ENCODE peak calls at places on chromosomes 5 and 9, in six cellular contexts. U, N, A, T, S and P are unnamed samples.

GRCh38 chr9:105842023-105842644 is 147.8 kb downstream of the TMEM38B start:
- DNase-seq in S (no peak), T (no peak), A (peak; percentile 13), N (no peak), U (peak; percentile 47), P (peak; percentile 53)

GRCh38 chr5:38742821-38743220 is 103.0 kb upstream of the OSMR start:
- DNase-seq in N (no peak), T (no peak), A (no peak), U (no peak), S (no peak), P (peak; percentile 37)

GRCh38 chr9:129506892-129507291 is 114.0 kb downstream of the C9orf50 start:
- DNase-seq in U (peak; percentile 48), T (peak; percentile 33), N (no peak), A (no peak), S (peak; percentile 77), P (no peak)

GRCh38 chr9:93254061-93254481 is 70.1 kb downstream of the WNK2 start:
- DNase-seq in T (peak; percentile 52), U (no peak), S (peak; percentile 1), N (no peak), A (no peak), P (no peak)

GRCh38 chr9:126707083-126707482 is 93.4 kb downstream of the LMX1B start:
- DNase-seq in U (no peak), N (peak; percentile 2), S (no peak), A (no peak), T (no peak), P (no peak)

GRCh38 chr5:178186417-178186816 is 754 bp downstream of the GMCL2 start:
- DNase-seq in S (no peak), T (no peak), N (no peak), A (no peak), U (peak; percentile 60), P (no peak)

GRCh38 chr5:151671979-151672378 is 14.7 kb downstream of the SPARC start:
- DNase-seq in U (peak; percentile 63), S (peak; percentile 49), A (peak; percentile 32), N (no peak), T (no peak), P (no peak)

GRCh38 chr5:62621280-62621679 is 42.7 kb downstream of the LRRC70 start:
- DNase-seq in T (no peak), U (no peak), A (no peak), N (no peak), S (no peak), P (no peak)

GRCh38 chr5:82523633-82524032 is 245.5 kb upstream of the RPS23 start:
- DNase-seq in N (no peak), U (no peak), A (no peak), T (no peak), S (no peak), P (peak; percentile 29)

GRCh38 chr5:174020928-174021304 is 24.6 kb upstream of the NSG2 start:
- DNase-seq in U (no peak), N (no peak), A (no peak), S (no peak), T (no peak), P (no peak)

GRCh38 chr5:83590966-83591365 is 119.4 kb downstream of the VCAN start:
- DNase-seq in U (no peak), A (no peak), S (no peak), N (no peak), T (no peak), P (no peak)

GRCh38 chr9:124284940-124285441 is 27.2 kb downstream of the NEK6 start:
- DNase-seq in A (no peak), T (no peak), N (no peak), S (no peak), U (peak; percentile 50), P (no peak)

GRCh38 chr9:90300901-90301688 is 341.5 kb downstream of the DIRAS2 start:
- DNase-seq in N (no peak), U (peak; percentile 91), A (peak; percentile 63), T (peak; percentile 59), S (peak; percentile 11), P (no peak)

GRCh38 chr9:89362647-89363310 is 44.5 kb downstream of the SECISBP2 start:
- DNase-seq in S (no peak), U (no peak), N (no peak), T (no peak), A (no peak), P (no peak)

GRCh38 chr5:149636861-149637246 is 55.6 kb downstream of the ARHGEF37 start:
- DNase-seq in N (peak; percentile 70), T (peak; percentile 92), A (no peak), S (peak; percentile 82), U (peak; percentile 62), P (no peak)

GRCh38 chr9:36659500-36659899 is 86.8 kb downstream of the MELK start:
- DNase-seq in N (no peak), S (no peak), U (no peak), A (no peak), T (no peak), P (no peak)

GRCh38 chr9:30103647-30104394 is 2280.6 kb upstream of the ACO1 start:
- DNase-seq in S (no peak), A (no peak), T (no peak), N (no peak), U (no peak), P (no peak)

GRCh38 chr9:112180387-112180881 is 5.3 kb upstream of the SUSD1 start:
- DNase-seq in A (no peak), S (peak; percentile 56), T (no peak), N (no peak), U (no peak), P (no peak)

GRCh38 chr5:1523480-1523792 is 324 bp downstream of the LPCAT1 start:
- DNase-seq in S (peak; percentile 23), U (no peak), N (no peak), T (no peak), A (peak; percentile 18), P (no peak)

GRCh38 chr5:53362521-53362941 is 117.9 kb upstream of the FST start:
- DNase-seq in S (peak; percentile 62), U (peak; percentile 97), A (no peak), N (no peak), T (no peak), P (no peak)

GRCh38 chr9:35415769-35416427 is 74.0 kb upstream of the RUSC2 start:
- DNase-seq in T (no peak), N (no peak), S (no peak), U (no peak), A (no peak), P (no peak)

GRCh38 chr5:13976867-13977479 is 32.5 kb upstream of the DNAH5 start:
- DNase-seq in A (no peak), N (no peak), T (no peak), S (no peak), U (peak; percentile 70), P (no peak)
- TF ChIP-seq CTCF in A (peak; percentile 21), N (peak; percentile 33), T (peak; percentile 15), S (peak; percentile 24), U (peak; percentile 63), P (peak; percentile 40)

GRCh38 chr5:179804599-179804947 is 2.1 kb downstream of the MGAT4B start:
- DNase-seq in A (no peak), U (no peak), N (no peak), S (no peak), T (peak; percentile 50), P (no peak)

GRCh38 chr5:179805529-179806249 is 977 bp downstream of the MGAT4B start:
- DNase-seq in N (no peak), U (no peak), T (no peak), S (peak; percentile 49), A (no peak), P (no peak)

GRCh38 chr5:179806250-179807045 is at the start of gene MGAT4B:
- DNase-seq in N (peak; percentile 71), A (peak; percentile 87), T (peak; percentile 89), S (peak; percentile 75), U (peak; percentile 70), P (no peak)

GRCh38 chr5:179803651-179804598 is 2.7 kb downstream of the MGAT4B start:
- DNase-seq in S (peak; percentile 24), A (no peak), T (peak; percentile 52), N (no peak), U (peak; percentile 41), P (no peak)

DNA sequence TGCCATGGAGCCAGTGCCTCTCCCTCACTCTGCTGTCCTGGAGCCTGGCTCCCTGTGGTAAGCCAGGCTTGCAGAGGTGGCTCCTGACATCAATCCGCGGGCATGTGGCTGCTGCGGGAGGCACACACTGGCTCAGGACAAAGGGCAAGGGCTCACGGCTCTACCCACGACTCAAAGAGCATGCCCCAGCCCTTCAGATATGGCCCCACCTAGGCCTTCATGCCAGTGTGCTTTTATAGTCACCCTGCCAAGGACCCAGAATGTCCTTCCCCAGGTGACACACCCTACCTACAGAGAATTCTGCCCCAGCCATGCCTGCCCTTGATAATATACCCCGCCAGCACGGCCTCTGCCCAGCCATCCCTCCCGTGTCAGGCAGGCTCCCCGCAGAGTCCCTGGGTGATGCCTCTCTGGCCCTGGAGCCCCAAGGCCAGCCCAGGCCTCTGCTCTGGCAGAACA is 1.6 kb downstream of the MGAT4B start:
- DNase-seq in A (peak; percentile 87), T (no peak), U (no peak), S (peak; percentile 70), N (no peak), P (no peak)
- TF ChIP-seq POLR2A in A (peak; percentile 89), T (no peak), U (no peak), S (no peak), N (no peak), P (no peak)

GRCh38 chr5:159097461-159098284 is 2.0 kb downstream of the EBF1 start:
- DNase-seq in S (no peak), N (no peak), T (peak; percentile 67), U (peak; percentile 25), A (no peak), P (no peak)

GRCh38 chr5:159098285-159099048 is 1.2 kb downstream of the EBF1 start:
- DNase-seq in U (no peak), N (no peak), A (no peak), T (no peak), S (no peak), P (no peak)

GRCh38 chr5:159100022-159100927 is 559 bp upstream of the EBF1 start:
- DNase-seq in U (peak; percentile 88), S (peak; percentile 92), T (peak; percentile 95), A (peak; percentile 80), N (peak; percentile 51), P (peak; percentile 98)

GRCh38 chr5:159100928-159101646 is 1.4 kb upstream of the EBF1 start:
- DNase-seq in N (no peak), A (no peak), T (no peak), S (no peak), U (no peak), P (no peak)

DNA sequence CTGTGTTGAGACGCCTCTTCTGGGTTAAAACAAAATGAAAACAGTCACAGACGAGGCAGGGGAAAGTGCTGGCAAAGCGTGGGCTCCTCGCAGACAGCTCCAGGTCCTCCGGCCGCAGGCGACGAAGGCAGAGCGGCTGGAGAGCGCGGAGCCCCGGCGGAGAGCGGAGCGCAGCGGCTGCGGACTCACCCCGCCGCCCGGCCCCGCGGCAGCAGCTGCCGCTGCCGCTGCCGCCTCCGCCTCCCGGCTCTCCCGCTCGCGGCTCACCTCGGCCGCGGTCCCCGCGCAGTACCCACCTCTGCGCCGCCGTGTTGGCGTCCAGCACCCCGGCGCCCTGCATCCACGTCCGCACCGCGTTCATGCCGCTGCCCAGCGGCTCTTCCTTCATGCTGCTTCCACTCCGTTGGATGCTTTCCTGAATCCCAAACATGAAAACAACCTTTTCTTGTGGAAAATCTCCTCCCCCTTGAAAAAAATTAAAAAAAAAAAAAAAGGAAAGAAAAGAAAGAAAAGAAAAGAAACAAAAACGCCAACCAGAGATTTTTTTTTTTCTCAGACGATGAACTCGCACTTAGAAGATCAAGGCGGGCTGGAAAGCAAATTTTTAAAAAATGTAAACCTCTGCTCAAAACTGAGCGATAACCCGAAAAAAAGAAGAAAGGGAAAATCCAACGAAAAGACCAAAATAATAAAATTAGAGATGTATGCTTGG is 511 bp downstream of the EBF1 start:
- DNase-seq in A (no peak), N (no peak), S (peak; percentile 62), U (peak; percentile 63), T (peak; percentile 78), P (no peak)
- H3K27me3 ChIP-seq in A (peaks cover 98% of the 10 kb centered on the region), N (peaks cover 33% of the 10 kb centered on the region), S (no peaks in the 10 kb centered on the region), U (peaks cover 35% of the 10 kb centered on the region), T (no peaks in the 10 kb centered on the region), P (peaks cover 31% of the 10 kb centered on the region)

GRCh38 chr5:31664566-31664965 is 25.6 kb downstream of the PDZD2 start:
- DNase-seq in U (peak; percentile 3), S (no peak), N (no peak), T (no peak), A (no peak), P (no peak)
- TF ChIP-seq CTCF in U (no peak), S (no peak), N (no peak), T (no peak), A (no peak), P (no peak)